ENCODE peak calls at places on chromosomes 3 and 15, in five cellular contexts. R is activated naive CD4-positive, alpha-beta T cell treated with Interleukin-2 at 50 U/mL for 16 hours; C is stimulated activated CD4-positive, alpha-beta T cell treated with anti-CD3 and anti-CD28 coated beads, TNF-alpha, amount 100 ng/mL, for 4 hours; S is fibroblast of mammary gland; N is GM04504. L is an unnamed sample.

GRCh38 chr3:61288446-61288845 is 37.2 kb upstream of the FHIT start:
- DNase-seq in R (no peak), C (no peak), S (no peak), N (no peak), L (no peak)

GRCh38 chr15:68310811-68311463 is 33.4 kb downstream of the FEM1B start:
- DNase-seq in C (no peak), N (no peak), S (no peak), R (no peak), L (peak; percentile 7)

GRCh38 chr3:23017800-23018199 is 185.3 kb upstream of the UBE2E2 start:
- DNase-seq in N (peak; percentile 45), C (no peak), R (no peak), S (peak; percentile 22), L (no peak)

GRCh38 chr15:63329567-63330350 is 51.9 kb downstream of the CA12 start:
- DNase-seq in R (no peak), N (no peak), C (no peak), S (no peak), L (no peak)

GRCh38 chr15:51647128-51647562 is 24.6 kb upstream of the DMXL2 start:
- DNase-seq in S (peak; percentile 69), N (peak; percentile 38), C (no peak), R (no peak), L (no peak)

GRCh38 chr15:80841537-80841936 is 62.4 kb downstream of the CEMIP start:
- DNase-seq in S (no peak), R (no peak), N (no peak), C (no peak), L (no peak)

GRCh38 chr3:116474356-116475200 is 29.3 kb upstream of the LSAMP start:
- DNase-seq in N (no peak), R (no peak), C (no peak), S (no peak), L (no peak)

GRCh38 chr3:155026999-155027591 is 53.0 kb upstream of the MME start:
- DNase-seq in R (no peak), C (no peak), S (peak; percentile 93), N (peak; percentile 71), L (no peak)

GRCh38 chr3:9887478-9887877 is 2.9 kb upstream of the JAGN1 start:
- DNase-seq in C (no peak), R (no peak), S (no peak), N (no peak), L (no peak)

GRCh38 chr15:74201656-74202420 is 749 bp downstream of the STRA6 start:
- DNase-seq in C (no peak), N (no peak), R (no peak), S (peak; percentile 59), L (no peak)

GRCh38 chr3:52253314-52254260 is 8.0 kb downstream of the PPM1M start:
- DNase-seq in S (no peak), N (no peak), C (peak; percentile 79), R (peak; percentile 88), L (peak; percentile 58)

GRCh38 chr3:80190051-80190450 is 422.3 kb upstream of the ROBO1 start:
- DNase-seq in N (no peak), C (no peak), S (peak; percentile 76), R (no peak), L (no peak)

GRCh38 chr15:94293411-94294402 is 62.3 kb downstream of the MCTP2 start:
- DNase-seq in C (no peak), R (no peak), N (no peak), S (no peak), L (no peak)

GRCh38 chr3:136730595-136731273 is 21.4 kb downstream of the STAG1 start:
- DNase-seq in N (no peak), R (no peak), C (no peak), S (no peak), L (no peak)

GRCh38 chr3:142645236-142645793 is 49.1 kb downstream of the PLS1 start:
- DNase-seq in C (no peak), N (no peak), S (peak; percentile 36), R (no peak), L (no peak)

GRCh38 chr3:170717410-170718402 is 131.8 kb upstream of the SLC7A14 start:
- DNase-seq in C (no peak), R (no peak), N (no peak), S (peak; percentile 71), L (no peak)

GRCh38 chr3:194314669-194315068 is 36.5 kb downstream of the CPN2 start:
- DNase-seq in C (no peak), S (no peak), R (no peak), N (no peak), L (no peak)

GRCh38 chr3:27557411-27557810 is 73.2 kb upstream of the SLC4A7 start:
- DNase-seq in C (no peak), R (no peak), N (no peak), S (peak; percentile 53), L (no peak)

GRCh38 chr15:70704166-70704565 is 59.2 kb downstream of the UACA start:
- DNase-seq in R (no peak), N (no peak), C (no peak), S (no peak), L (no peak)

GRCh38 chr3:113496924-113497323 is 18.0 kb downstream of the SPICE1 start:
- DNase-seq in S (peak; percentile 67), R (no peak), N (no peak), C (no peak), L (no peak)

GRCh38 chr3:127764841-127765362 is 57.4 kb downstream of the MGLL start:
- DNase-seq in N (no peak), C (no peak), S (peak; percentile 29), R (no peak), L (no peak)

GRCh38 chr3:38370149-38370548 is 23.6 kb downstream of the XYLB start:
- DNase-seq in R (no peak), C (no peak), N (no peak), S (no peak), L (no peak)

GRCh38 chr3:31248619-31248992 is 284.1 kb upstream of the STT3B start:
- DNase-seq in S (no peak), N (no peak), R (no peak), C (no peak), L (no peak)

GRCh38 chr3:168220609-168221008 is 124.9 kb upstream of the GOLIM4 start:
- DNase-seq in S (no peak), R (no peak), N (no peak), C (no peak), L (no peak)

GRCh38 chr3:14847613-14848541 is 29.1 kb downstream of the FGD5 start:
- DNase-seq in R (no peak), S (no peak), N (no peak), C (no peak), L (no peak)

GRCh38 chr3:59644479-59645075 is 594.8 kb upstream of the CFAP20DC start:
- DNase-seq in S (no peak), N (no peak), C (no peak), R (no peak), L (no peak)

GRCh38 chr3:173930251-173930650 is 532.7 kb downstream of the NLGN1 start:
- DNase-seq in R (no peak), C (no peak), S (no peak), N (no peak), L (no peak)

GRCh38 chr3:152957488-152957887 is 122.6 kb downstream of the P2RY1 start:
- DNase-seq in R (no peak), N (no peak), C (no peak), S (no peak), L (no peak)

GRCh38 chr15:58298883-58299282 is 132.9 kb upstream of the LIPC start:
- DNase-seq in R (no peak), C (no peak), S (no peak), N (no peak), L (no peak)

GRCh38 chr3:136938334-136938733 is 19.4 kb upstream of the IL20RB start:
- DNase-seq in N (no peak), C (no peak), R (no peak), S (peak; percentile 70), L (no peak)

GRCh38 chr15:99981223-99981647 is 248.0 kb upstream of the LYSMD4 start:
- DNase-seq in S (no peak), C (no peak), N (no peak), R (no peak), L (no peak)

GRCh38 chr15:101308604-101309435 is 13.8 kb upstream of the SNRPA1 start:
- DNase-seq in R (no peak), C (no peak), S (no peak), N (no peak), L (peak; percentile 3)

GRCh38 chr3:140384028-140384771 is 293.7 kb upstream of the TRIM42 start:
- DNase-seq in C (no peak), S (no peak), R (no peak), N (no peak), L (no peak)

GRCh38 chr15:94263341-94264273 is 32.2 kb downstream of the MCTP2 start:
- DNase-seq in C (no peak), S (peak; percentile 89), N (peak; percentile 10), R (no peak), L (no peak)

GRCh38 chr3:171239757-171240503 is 213.4 kb upstream of the SLC2A2 start:
- DNase-seq in N (no peak), R (no peak), C (no peak), S (no peak), L (no peak)

GRCh38 chr3:48186993-48187578 is 1.1 kb downstream of the CDC25A start:
- DNase-seq in S (peak; percentile 26), R (no peak), C (no peak), N (no peak), L (no peak)

GRCh38 chr3:33940149-33940548 is 141.7 kb downstream of the PDCD6IP start:
- DNase-seq in R (no peak), C (no peak), N (no peak), S (peak; percentile 55), L (no peak)

GRCh38 chr3:149369991-149370866 is 7.2 kb downstream of the TM4SF1 start:
- DNase-seq in S (no peak), R (no peak), N (no peak), C (no peak), L (no peak)

GRCh38 chr3:98812851-98813374 is 49.8 kb downstream of the ST3GAL6 start:
- DNase-seq in R (no peak), S (peak; percentile 50), N (no peak), C (no peak), L (no peak)

L was measured in activated B cell treated with CpG ODN at 0.5 μM for 24 hours.